ENCODE peak calls at places on chromosome 14, in nine cellular contexts. L, H, P, V, A, I, T, E and D are unnamed samples.

GRCh38 chr14:97120204-97121120 is 323.3 kb downstream of the VRK1 start:
- DNase-seq in H (no peak), I (no peak), A (no peak), P (peak), T (peak), V (no peak), L (no peak), E (no peak), D (no peak)

GRCh38 chr14:68679746-68680467 is 113.0 kb downstream of the ZFP36L1 start:
- DNase-seq in A (no peak), P (no peak), I (no peak), L (no peak), V (no peak), H (no peak), T (no peak), E (no peak), D (no peak)

GRCh38 chr14:36271939-36272907 is 48.2 kb downstream of the MBIP start:
- DNase-seq in V (no peak), A (no peak), L (no peak), I (no peak), H (no peak), E (no peak), P (no peak), T (no peak), D (no peak)

GRCh38 chr14:29069228-29069627 is 302.6 kb downstream of the FOXG1 start:
- DNase-seq in I (no peak), L (no peak), A (no peak), P (no peak), H (no peak), E (no peak), V (no peak), T (no peak), D (no peak)

GRCh38 chr14:88695873-88696272 is 96.9 kb downstream of the EML5 start:
- DNase-seq in L (no peak), V (no peak), P (no peak), T (no peak), E (no peak), H (no peak), I (no peak), A (no peak), D (no peak)

GRCh38 chr14:77909911-77910310 is 110.0 kb downstream of the ADCK1 start:
- DNase-seq in L (no peak), V (no peak), A (no peak), T (no peak), H (no peak), E (no peak), I (no peak), P (no peak), D (no peak)

GRCh38 chr14:93024493-93024892 is 91.2 kb downstream of the ITPK1 start:
- DNase-seq in H (no peak), P (no peak), T (no peak), L (no peak), I (no peak), E (no peak), V (no peak), A (no peak), D (no peak)

GRCh38 chr14:91388551-91388975 is 29.1 kb downstream of the CCDC88C start:
- DNase-seq in L (no peak), P (peak), I (no peak), A (no peak), V (no peak), H (no peak), T (no peak), E (no peak), D (no peak)

GRCh38 chr14:101101456-101102056 is 198.0 kb upstream of the RTL1 start:
- DNase-seq in P (no peak), L (no peak), T (no peak), A (no peak), H (no peak), I (peak), E (no peak), V (no peak), D (no peak)

GRCh38 chr14:104150201-104151027 is 12.0 kb downstream of the KIF26A start:
- DNase-seq in E (peak), P (no peak), T (no peak), I (peak), V (peak), H (no peak), L (no peak), A (peak), D (peak)

GRCh38 chr14:49612251-49612650 is 8.2 kb downstream of the RPL36AL start:
- DNase-seq in H (no peak), V (no peak), L (no peak), T (no peak), P (no peak), I (no peak), E (no peak), A (no peak), D (no peak)

GRCh38 chr14:100651999-100652508 is 64.8 kb upstream of the BEGAIN start:
- DNase-seq in T (no peak), E (no peak), V (no peak), I (no peak), H (no peak), A (no peak), P (no peak), L (no peak), D (no peak)

GRCh38 chr14:50675597-50675996 is 7.5 kb upstream of the SAV1 start:
- DNase-seq in H (no peak), I (no peak), P (no peak), T (no peak), A (peak), L (no peak), E (no peak), V (no peak), D (no peak)

GRCh38 chr14:91649930-91650329 is 82.0 kb downstream of the CATSPERB start:
- DNase-seq in H (no peak), E (no peak), P (no peak), L (peak), I (peak), V (no peak), T (no peak), A (peak), D (peak)

GRCh38 chr14:81557137-81557536 is 23.5 kb upstream of the SEL1L start:
- DNase-seq in I (no peak), T (no peak), L (no peak), A (no peak), P (no peak), V (no peak), E (no peak), H (no peak), D (no peak)

GRCh38 chr14:58428011-58428807 is 690 bp downstream of the KIAA0586 start:
- DNase-seq in T (no peak), H (peak), V (no peak), A (peak), I (peak), E (peak), P (no peak), L (no peak), D (peak)

GRCh38 chr14:100762089-100762515 is 35.4 kb downstream of the DLK1 start:
- DNase-seq in P (no peak), V (no peak), L (no peak), A (peak), H (no peak), I (no peak), T (no peak), E (no peak), D (no peak)

GRCh38 chr14:103501041-103501870 is 21.4 kb downstream of the CKB start:
- DNase-seq in I (no peak), H (no peak), A (no peak), P (no peak), T (no peak), E (no peak), V (no peak), L (no peak), D (no peak)

GRCh38 chr14:52873096-52873495 is 77.8 kb downstream of the FERMT2 start:
- DNase-seq in A (no peak), P (no peak), I (no peak), T (no peak), H (no peak), E (no peak), V (no peak), L (no peak), D (no peak)

GRCh38 chr14:105487449-105487985 is 831 bp downstream of the CRIP1 start:
- DNase-seq in A (no peak), T (no peak), H (no peak), E (no peak), V (no peak), P (peak), I (no peak), L (no peak), D (no peak)

GRCh38 chr14:32252030-32252670 is 49.1 kb upstream of the RNU6-8 start:
- DNase-seq in V (peak), T (no peak), A (peak), H (peak), I (peak), P (peak), L (peak), E (peak), D (peak)

GRCh38 chr14:61188936-61189808 is 92.0 kb downstream of the TMEM30B start:
- DNase-seq in H (no peak), A (no peak), I (peak), T (no peak), E (no peak), L (no peak), P (no peak), V (peak), D (no peak)

GRCh38 chr14:105939810-105940508 is 413.6 kb downstream of the TMEM121 start:
- DNase-seq in T (no peak), E (no peak), P (no peak), A (no peak), V (no peak), L (no peak), I (no peak), H (no peak), D (no peak)

GRCh38 chr14:72801381-72801812 is 92.5 kb downstream of the DPF3 start:
- DNase-seq in H (peak), E (no peak), A (peak), T (no peak), L (no peak), P (no peak), V (peak), I (no peak), D (no peak)

GRCh38 chr14:90451953-90452352 is 55.1 kb downstream of the CALM1 start:
- DNase-seq in H (no peak), T (no peak), L (no peak), V (no peak), E (no peak), A (no peak), P (no peak), I (no peak), D (no peak)

GRCh38 chr14:64610049-64610746 is 60.4 kb downstream of the PPP1R36 start:
- DNase-seq in T (no peak), A (no peak), L (no peak), E (peak), H (no peak), P (no peak), I (no peak), V (no peak), D (no peak)

GRCh38 chr14:24307575-24308341 is at the start of gene CIDEB:
- DNase-seq in H (no peak), V (peak), I (peak), E (no peak), T (no peak), A (peak), L (no peak), P (peak), D (no peak)

GRCh38 chr14:57389646-57390036 is 745 bp upstream of the NAA30 start:
- DNase-seq in V (no peak), L (no peak), I (peak), T (no peak), A (no peak), H (no peak), E (no peak), P (no peak), D (no peak)

GRCh38 chr14:50658203-50658602 is 9.9 kb downstream of the SAV1 start:
- DNase-seq in T (no peak), A (no peak), I (no peak), V (no peak), H (no peak), E (no peak), P (no peak), L (no peak), D (no peak)

GRCh38 chr14:103134919-103135318 is 11.7 kb downstream of the TNFAIP2 start:
- DNase-seq in L (no peak), P (no peak), H (no peak), T (no peak), A (no peak), E (no peak), V (no peak), I (no peak), D (no peak)

GRCh38 chr14:85463512-85463911 is 66.4 kb upstream of the FLRT2 start:
- DNase-seq in P (no peak), L (no peak), H (no peak), V (no peak), E (peak), T (no peak), A (no peak), I (peak), D (no peak)

GRCh38 chr14:42307239-42307825 is 700.7 kb downstream of the LRFN5 start:
- DNase-seq in V (no peak), A (no peak), H (no peak), I (no peak), P (no peak), T (no peak), L (no peak), E (no peak), D (no peak)

GRCh38 chr14:95545769-95546168 is 10.9 kb downstream of the GLRX5 start:
- DNase-seq in L (no peak), T (no peak), E (no peak), A (peak), V (peak), H (peak), I (no peak), P (no peak), D (peak)

GRCh38 chr14:77549451-77549850 is 50.8 kb upstream of the ISM2 start:
- DNase-seq in I (no peak), V (no peak), L (no peak), T (no peak), P (no peak), A (no peak), E (no peak), H (no peak), D (no peak)

GRCh38 chr14:93161411-93161940 is 23.2 kb downstream of the MOAP1 start:
- DNase-seq in L (no peak), T (no peak), V (no peak), E (no peak), A (no peak), I (no peak), P (no peak), H (no peak), D (no peak)

GRCh38 chr14:89654998-89655397 is 238.0 kb upstream of the FOXN3 start:
- DNase-seq in E (no peak), V (no peak), T (no peak), P (no peak), H (no peak), L (no peak), I (no peak), A (no peak), D (no peak)

GRCh38 chr14:94904636-94905035 is 134.7 kb upstream of the GSC start:
- DNase-seq in L (no peak), V (no peak), A (no peak), E (no peak), H (peak), I (no peak), P (no peak), T (no peak), D (no peak)